ENCODE peak calls at places on chromosomes 13 and 19, in five cellular contexts. J is stomach, D is tibial nerve, V is uterus, P is prostate gland. K is an unnamed sample. For H3K4me1, the result is how much of the 10 kb centered on the place peaks cover.

GRCh38 chr19:45376045-45376724 is 5.8 kb upstream of the ERCC2 start:
- DNase-seq in J (no peak), D (no peak), V (peak), P (peak), K (peak)

GRCh38 chr13:72782717-72783116 is 784 bp downstream of the PIBF1 start:
- DNase-seq in J (no peak), D (no peak), V (no peak), P (no peak), K (no peak)

GRCh38 chr13:82634946-82635345 is 1247.3 kb downstream of the SLITRK1 start:
- DNase-seq in J (no peak), D (no peak), V (no peak), P (no peak), K (no peak)

GRCh38 chr19:31911577-31911976 is 433.8 kb upstream of the ZNF507 start:
- DNase-seq in J (no peak), D (no peak), V (no peak), P (no peak), K (no peak)

GRCh38 chr19:47027586-47028371 is 8.1 kb downstream of the NPAS1 start:
- DNase-seq in J (no peak), D (no peak), V (no peak), P (no peak), K (no peak)

GRCh38 chr19:50565984-50566903 is 2.0 kb downstream of the LRRC4B start:
- DNase-seq in J (no peak), D (no peak), V (no peak), P (no peak), K (no peak)

GRCh38 chr19:54792814-54793213 is 10.6 kb upstream of the KIR2DL4 start:
- DNase-seq in J (no peak), D (no peak), V (no peak), P (no peak), K (no peak)

GRCh38 chr19:56170261-56170660 is 5.5 kb upstream of the GALP start:
- DNase-seq in J (no peak), D (no peak), V (no peak), P (no peak), K (no peak)

GRCh38 chr19:48672994-48673393 is at the start of gene NTN5:
- DNase-seq in J (no peak), D (no peak), V (no peak), P (no peak), K (no peak)

GRCh38 chr19:12159773-12160414 is 3.0 kb upstream of the ZNF136 start:
- DNase-seq in J (no peak), D (no peak), V (no peak), P (no peak), K (no peak)

GRCh38 chr19:42554046-42554575 is 25.8 kb upstream of the CEACAM1 start:
- DNase-seq in J (peak), D (no peak), V (no peak), P (no peak), K (no peak)

GRCh38 chr13:44051923-44052322 is 172.2 kb downstream of the LACC1 start:
- DNase-seq in J (no peak), D (no peak), V (no peak), P (no peak), K (no peak)

GRCh38 chr13:70490320-70490935 is 382.2 kb upstream of the KLHL1 start:
- DNase-seq in J (no peak), D (no peak), V (no peak), P (no peak), K (no peak)

GRCh38 chr19:46192990-46193650 is 36.4 kb upstream of the IGFL1 start:
- DNase-seq in J (no peak), D (no peak), V (no peak), P (peak), K (peak)

GRCh38 chr13:112069727-112070300 is 2.9 kb downstream of the SOX1 start:
- DNase-seq in J (no peak), D (no peak), V (no peak), P (no peak), K (no peak)

GRCh38 chr19:51016798-51017683 is 2.5 kb downstream of the KLK10 start:
- DNase-seq in J (peak), D (peak), V (no peak), P (peak), K (no peak)

GRCh38 chr13:113454936-113455335 is 1.6 kb upstream of the ADPRHL1 start:
- DNase-seq in J (no peak), D (no peak), V (no peak), P (no peak), K (no peak)

GRCh38 chr19:46493236-46494114 is 2.2 kb downstream of the PNMA8B start:
- DNase-seq in J (no peak), D (no peak), V (peak), P (no peak), K (no peak)

GRCh38 chr19:42018503-42019193 is 24.6 kb upstream of the ATP1A3 start:
- DNase-seq in J (no peak), D (no peak), V (no peak), P (no peak), K (no peak)

GRCh38 chr19:44987148-44987675 is 14.1 kb upstream of the RELB start:
- DNase-seq in J (no peak), D (no peak), V (no peak), P (no peak), K (no peak)

GRCh38 chr13:79307866-79308298 is 98.2 kb downstream of the RBM26 start:
- DNase-seq in J (no peak), D (no peak), V (no peak), P (no peak), K (no peak)

GRCh38 chr19:30330266-30330665 is 41.9 kb upstream of the ZNF536 start:
- DNase-seq in J (no peak), D (no peak), V (no peak), P (no peak), K (no peak)

GRCh38 chr19:13953021-13953531 is 767 bp downstream of the DCAF15 start:
- DNase-seq in J (peak), D (no peak), V (no peak), P (peak), K (no peak)

GRCh38 chr13:22369090-22369489 is 698.2 kb downstream of the FGF9 start:
- DNase-seq in J (no peak), D (no peak), V (no peak), P (no peak), K (no peak)

GRCh38 chr19:6108721-6109633 is 1.3 kb downstream of the RFX2 start:
- DNase-seq in J (peak), D (peak), V (peak), P (peak), K (no peak)

GRCh38 chr13:111202745-111203144 is 87.6 kb downstream of the ARHGEF7 start:
- DNase-seq in J (no peak), D (no peak), V (no peak), P (no peak), K (no peak)

GRCh38 chr19:13037161-13037560 is 41.9 kb downstream of the NFIX start:
- DNase-seq in J (no peak), D (no peak), V (no peak), P (no peak), K (peak)

GRCh38 chr13:49113526-49114286 is 106.4 kb upstream of the MLNR start:
- DNase-seq in J (no peak), D (no peak), V (no peak), P (no peak), K (no peak)

GRCh38 chr13:102033719-102034446 is 368.0 kb downstream of the FGF14 start:
- DNase-seq in J (no peak), D (no peak), V (no peak), P (no peak), K (no peak)

GRCh38 chr19:18765224-18765623 is 25.9 kb downstream of the COMP start:
- DNase-seq in J (no peak), D (no peak), V (no peak), P (no peak), K (no peak)

GRCh38 chr19:6528544-6529121 is 2.2 kb upstream of the TNFSF9 start:
- DNase-seq in J (no peak), D (no peak), V (no peak), P (no peak), K (peak)

DNA sequence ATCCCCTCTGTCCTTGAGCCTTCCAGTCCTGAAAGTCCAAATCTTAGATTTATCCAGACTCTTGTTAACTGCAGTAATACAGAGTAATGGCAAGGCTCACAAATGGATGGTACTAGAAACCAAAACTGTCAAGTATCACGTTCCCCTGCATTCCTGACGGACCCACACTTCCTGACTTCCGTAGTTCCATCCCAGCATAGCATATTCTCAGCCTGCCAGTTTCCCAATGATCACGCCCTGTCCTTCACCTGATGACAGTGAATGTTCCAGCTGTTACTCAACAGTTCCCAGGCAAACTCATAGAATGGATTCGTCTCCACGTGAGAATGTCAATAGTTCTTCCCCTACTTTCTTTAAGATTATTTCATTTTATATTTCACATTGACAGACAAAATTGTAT is 33.6 kb downstream of the SLC7A1 start:
- DNase-seq in J (no peak), D (no peak), V (no peak), P (no peak), K (no peak)
- H3K27ac ChIP-seq in J (no peak), D (no peak), V (no peak), P (no peak), K (no peak)

DNA sequence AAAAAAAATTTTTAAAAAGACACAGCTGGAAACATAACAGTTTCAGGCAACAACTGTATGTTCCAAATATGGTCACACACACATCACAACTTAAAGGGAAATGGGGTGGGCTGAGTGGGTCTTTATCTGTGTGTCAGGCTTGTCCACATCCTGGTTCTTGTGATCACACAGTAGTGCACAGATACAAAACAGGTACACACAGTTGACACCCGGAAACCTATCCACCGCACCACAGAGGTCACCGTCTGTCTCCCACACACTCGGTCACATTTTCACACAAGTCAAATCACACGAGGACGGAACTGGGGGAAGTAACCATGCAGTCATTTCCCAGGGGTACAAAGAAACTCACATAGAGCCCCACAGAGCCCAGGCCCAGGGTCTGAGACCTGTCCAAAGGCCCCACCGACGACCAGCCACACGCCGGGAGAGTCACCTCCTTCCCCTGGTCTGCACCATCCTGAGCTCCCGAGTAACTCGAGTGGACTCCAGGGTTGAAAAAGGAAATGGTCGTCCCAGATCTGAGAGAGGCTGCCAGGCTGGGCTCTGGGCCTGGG is 1.4 kb upstream of the PPAN start:
- DNase-seq in J (no peak), D (no peak), V (no peak), P (no peak), K (no peak)
- TF ChIP-seq POLR2A in J (no peak), D (no peak), V (no peak), P (no peak), K (no peak)

GRCh38 chr13:99985243-99985874 is 3.8 kb downstream of the ZIC2 start:
- DNase-seq in J (no peak), D (no peak), V (no peak), P (no peak), K (no peak)
- H3K4me1 ChIP-seq in J (half or more), D (under half), V (under half), P (under half), K (under half)

GRCh38 chr19:16394681-16395375 is 70.2 kb downstream of the KLF2 start:
- DNase-seq in J (no peak), D (no peak), V (peak), P (no peak), K (no peak)

GRCh38 chr19:16394111-16394510 is 69.5 kb downstream of the KLF2 start:
- DNase-seq in J (no peak), D (no peak), V (no peak), P (no peak), K (no peak)

GRCh38 chr19:16398530-16399241 is 73.1 kb downstream of the EPS15L1 start:
- DNase-seq in J (no peak), D (no peak), V (no peak), P (no peak), K (no peak)

GRCh38 chr19:16400911-16401675 is 70.7 kb downstream of the EPS15L1 start:
- DNase-seq in J (no peak), D (no peak), V (peak), P (peak), K (peak)

GRCh38 chr19:16397791-16398529 is 73.3 kb downstream of the KLF2 start:
- DNase-seq in J (no peak), D (peak), V (no peak), P (peak), K (no peak)
- H3K27ac ChIP-seq in J (peak), D (peak), V (peak), P (peak), K (peak)

GRCh38 chr19:3818479-3818878 is 32.3 kb upstream of the MATK start:
- DNase-seq in J (no peak), D (no peak), V (no peak), P (peak), K (no peak)

GRCh38 chr19:3819989-3820388 is 33.8 kb upstream of the MATK start:
- DNase-seq in J (no peak), D (no peak), V (no peak), P (no peak), K (no peak)

GRCh38 chr19:3816566-3817218 is 30.5 kb upstream of the MATK start:
- DNase-seq in J (no peak), D (no peak), V (no peak), P (no peak), K (no peak)

GRCh38 chr19:3818918-3819317 is 32.7 kb upstream of the MATK start:
- DNase-seq in J (no peak), D (no peak), V (no peak), P (no peak), K (no peak)

DNA sequence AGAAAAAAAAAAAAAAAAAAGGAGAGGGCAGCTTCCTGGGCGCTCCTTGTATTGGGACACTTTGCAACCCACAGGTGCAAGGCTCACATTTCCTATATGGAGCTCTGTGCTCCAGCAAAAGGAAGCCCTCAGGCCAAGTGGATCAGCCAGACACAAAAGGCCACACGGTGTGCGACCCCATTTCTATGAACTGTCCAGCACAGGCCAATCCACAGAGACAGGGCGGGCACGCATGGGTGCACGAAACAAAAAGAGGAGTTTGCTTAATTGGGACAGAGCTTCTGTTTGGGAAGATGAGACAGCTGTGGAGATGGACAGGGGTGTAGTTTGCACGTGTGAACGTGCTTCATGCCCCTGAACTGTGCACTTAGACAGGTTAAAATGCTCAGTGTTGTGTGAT is 31.6 kb upstream of the MATK start:
- DNase-seq in J (no peak), D (no peak), V (no peak), P (no peak), K (no peak)
- TF ChIP-seq POLR2A in J (no peak), D (no peak), V (no peak), P (no peak), K (no peak)

K was measured in gastrocnemius medialis.